ENCODE peak calls at places on chromosome 15, in seven cellular contexts. One of them, this sample, is unnamed.

GRCh38 chr15:66951531-66951930 is 113.9 kb upstream of the SMAD3 start:
- DNase-seq in pancreas: no peak
- DNase-seq in fibroblast of villous mesenchyme: no peak
- DNase-seq in ovary: no peak
- DNase-seq in GM12878: no peak
- DNase-seq in CD8-positive, alpha-beta T cell: no peak
- DNase-seq in psoas muscle: no peak
- DNase-seq in this sample: no peak

GRCh38 chr15:72136170-72137051 is 18.2 kb downstream of the SENP8 start:
- DNase-seq in pancreas: no peak
- DNase-seq in fibroblast of villous mesenchyme: no peak
- DNase-seq in ovary: no peak
- DNase-seq in GM12878: no peak
- DNase-seq in CD8-positive, alpha-beta T cell: no peak
- DNase-seq in psoas muscle: no peak
- DNase-seq in this sample: no peak

GRCh38 chr15:49813615-49814014 is 192.8 kb downstream of the DTWD1 start:
- DNase-seq in pancreas: no peak
- DNase-seq in fibroblast of villous mesenchyme: no peak
- DNase-seq in ovary: no peak
- DNase-seq in GM12878: no peak
- DNase-seq in CD8-positive, alpha-beta T cell: no peak
- DNase-seq in psoas muscle: no peak
- DNase-seq in this sample: no peak

GRCh38 chr15:90838066-90838465 is 30.3 kb upstream of the FURIN start:
- DNase-seq in pancreas: no peak
- DNase-seq in fibroblast of villous mesenchyme: no peak
- DNase-seq in ovary: no peak
- DNase-seq in GM12878: no peak
- DNase-seq in CD8-positive, alpha-beta T cell: peak; percentile 96
- DNase-seq in psoas muscle: no peak
- DNase-seq in this sample: no peak

GRCh38 chr15:99423186-99424130 is 142.3 kb upstream of the MEF2A start:
- DNase-seq in pancreas: no peak
- DNase-seq in fibroblast of villous mesenchyme: no peak
- DNase-seq in ovary: peak; percentile 9
- DNase-seq in GM12878: no peak
- DNase-seq in CD8-positive, alpha-beta T cell: no peak
- DNase-seq in psoas muscle: no peak
- DNase-seq in this sample: no peak

GRCh38 chr15:57156210-57156887 is 220.0 kb upstream of the CGNL1 start:
- DNase-seq in pancreas: no peak
- DNase-seq in fibroblast of villous mesenchyme: no peak
- DNase-seq in ovary: no peak
- DNase-seq in GM12878: no peak
- DNase-seq in CD8-positive, alpha-beta T cell: no peak
- DNase-seq in psoas muscle: no peak
- DNase-seq in this sample: no peak

GRCh38 chr15:37035349-37035748 is 65.0 kb downstream of the MEIS2 start:
- DNase-seq in pancreas: no peak
- DNase-seq in fibroblast of villous mesenchyme: peak; percentile 66
- DNase-seq in ovary: no peak
- DNase-seq in GM12878: no peak
- DNase-seq in CD8-positive, alpha-beta T cell: no peak
- DNase-seq in psoas muscle: no peak
- DNase-seq in this sample: no peak

GRCh38 chr15:69780374-69780773 is 317.3 kb downstream of the TLE3 start:
- DNase-seq in pancreas: no peak
- DNase-seq in fibroblast of villous mesenchyme: no peak
- DNase-seq in ovary: no peak
- DNase-seq in GM12878: no peak
- DNase-seq in CD8-positive, alpha-beta T cell: no peak
- DNase-seq in psoas muscle: no peak
- DNase-seq in this sample: no peak

GRCh38 chr15:40367673-40368611 is 9.9 kb downstream of the DISP2 start:
- DNase-seq in pancreas: peak; percentile 95
- DNase-seq in fibroblast of villous mesenchyme: peak; percentile 92
- DNase-seq in ovary: peak; percentile 79
- DNase-seq in GM12878: peak; percentile 27
- DNase-seq in CD8-positive, alpha-beta T cell: peak; percentile 87
- DNase-seq in psoas muscle: peak; percentile 85
- DNase-seq in this sample: peak; percentile 27

GRCh38 chr15:70259030-70259424 is 161.3 kb upstream of the TLE3 start:
- DNase-seq in pancreas: peak; percentile 91
- DNase-seq in fibroblast of villous mesenchyme: peak; percentile 52
- DNase-seq in ovary: peak; percentile 62
- DNase-seq in GM12878: no peak
- DNase-seq in CD8-positive, alpha-beta T cell: peak; percentile 75
- DNase-seq in psoas muscle: no peak
- DNase-seq in this sample: no peak

GRCh38 chr15:66287461-66288055 is 5.8 kb upstream of the DIS3L start:
- DNase-seq in pancreas: no peak
- DNase-seq in fibroblast of villous mesenchyme: peak; percentile 43
- DNase-seq in ovary: no peak
- DNase-seq in GM12878: no peak
- DNase-seq in CD8-positive, alpha-beta T cell: no peak
- DNase-seq in psoas muscle: no peak
- DNase-seq in this sample: no peak

GRCh38 chr15:69679623-69680228 is 227.1 kb downstream of the RPLP1 start:
- DNase-seq in pancreas: no peak
- DNase-seq in fibroblast of villous mesenchyme: no peak
- DNase-seq in ovary: no peak
- DNase-seq in GM12878: peak; percentile 89
- DNase-seq in CD8-positive, alpha-beta T cell: peak; percentile 49
- DNase-seq in psoas muscle: no peak
- DNase-seq in this sample: no peak

GRCh38 chr15:22810033-22810734 is 23.7 kb downstream of the NIPA1 start:
- DNase-seq in pancreas: no peak
- DNase-seq in fibroblast of villous mesenchyme: no peak
- DNase-seq in ovary: no peak
- DNase-seq in GM12878: no peak
- DNase-seq in CD8-positive, alpha-beta T cell: peak; percentile 42
- DNase-seq in psoas muscle: no peak
- DNase-seq in this sample: no peak

GRCh38 chr15:78002996-78003395 is 74.5 kb downstream of the TBC1D2B start:
- DNase-seq in pancreas: peak; percentile 63
- DNase-seq in fibroblast of villous mesenchyme: no peak
- DNase-seq in ovary: no peak
- DNase-seq in GM12878: no peak
- DNase-seq in CD8-positive, alpha-beta T cell: no peak
- DNase-seq in psoas muscle: no peak
- DNase-seq in this sample: no peak

GRCh38 chr15:42734076-42734672 is 2.8 kb downstream of the CDAN1 start:
- DNase-seq in pancreas: no peak
- DNase-seq in fibroblast of villous mesenchyme: no peak
- DNase-seq in ovary: no peak
- DNase-seq in GM12878: no peak
- DNase-seq in CD8-positive, alpha-beta T cell: no peak
- DNase-seq in psoas muscle: no peak
- DNase-seq in this sample: no peak

GRCh38 chr15:71809346-71809745 is 1.0 kb upstream of the NR2E3 start:
- DNase-seq in pancreas: no peak
- DNase-seq in fibroblast of villous mesenchyme: no peak
- DNase-seq in ovary: no peak
- DNase-seq in GM12878: no peak
- DNase-seq in CD8-positive, alpha-beta T cell: no peak
- DNase-seq in psoas muscle: no peak
- DNase-seq in this sample: no peak

GRCh38 chr15:69919816-69920215 is 177.9 kb downstream of the TLE3 start:
- DNase-seq in pancreas: no peak
- DNase-seq in fibroblast of villous mesenchyme: no peak
- DNase-seq in ovary: no peak
- DNase-seq in GM12878: no peak
- DNase-seq in CD8-positive, alpha-beta T cell: no peak
- DNase-seq in psoas muscle: no peak
- DNase-seq in this sample: no peak

GRCh38 chr15:80461370-80462060 is 57.3 kb downstream of the ARNT2 start:
- DNase-seq in pancreas: no peak
- DNase-seq in fibroblast of villous mesenchyme: peak; percentile 64
- DNase-seq in ovary: no peak
- DNase-seq in GM12878: no peak
- DNase-seq in CD8-positive, alpha-beta T cell: no peak
- DNase-seq in psoas muscle: peak; percentile 26
- DNase-seq in this sample: no peak

GRCh38 chr15:62352817-62353216 is 187.7 kb upstream of the C2CD4B start:
- DNase-seq in pancreas: no peak
- DNase-seq in fibroblast of villous mesenchyme: no peak
- DNase-seq in ovary: no peak
- DNase-seq in GM12878: no peak
- DNase-seq in CD8-positive, alpha-beta T cell: no peak
- DNase-seq in psoas muscle: no peak
- DNase-seq in this sample: no peak

GRCh38 chr15:26889298-26889898 is 22.5 kb downstream of the GABRA5 start:
- DNase-seq in pancreas: no peak
- DNase-seq in fibroblast of villous mesenchyme: peak; percentile 68
- DNase-seq in ovary: peak; percentile 33
- DNase-seq in GM12878: peak; percentile 23
- DNase-seq in CD8-positive, alpha-beta T cell: no peak
- DNase-seq in psoas muscle: no peak
- DNase-seq in this sample: no peak

GRCh38 chr15:101210466-101210865 is 41.4 kb downstream of the CHSY1 start:
- DNase-seq in pancreas: no peak
- DNase-seq in fibroblast of villous mesenchyme: no peak
- DNase-seq in ovary: no peak
- DNase-seq in GM12878: no peak
- DNase-seq in CD8-positive, alpha-beta T cell: no peak
- DNase-seq in psoas muscle: no peak
- DNase-seq in this sample: no peak

GRCh38 chr15:50247819-50248650 is 17.5 kb downstream of the HDC start:
- DNase-seq in pancreas: no peak
- DNase-seq in fibroblast of villous mesenchyme: peak; percentile 54
- DNase-seq in ovary: no peak
- DNase-seq in GM12878: no peak
- DNase-seq in CD8-positive, alpha-beta T cell: peak; percentile 45
- DNase-seq in psoas muscle: no peak
- DNase-seq in this sample: no peak

DNA sequence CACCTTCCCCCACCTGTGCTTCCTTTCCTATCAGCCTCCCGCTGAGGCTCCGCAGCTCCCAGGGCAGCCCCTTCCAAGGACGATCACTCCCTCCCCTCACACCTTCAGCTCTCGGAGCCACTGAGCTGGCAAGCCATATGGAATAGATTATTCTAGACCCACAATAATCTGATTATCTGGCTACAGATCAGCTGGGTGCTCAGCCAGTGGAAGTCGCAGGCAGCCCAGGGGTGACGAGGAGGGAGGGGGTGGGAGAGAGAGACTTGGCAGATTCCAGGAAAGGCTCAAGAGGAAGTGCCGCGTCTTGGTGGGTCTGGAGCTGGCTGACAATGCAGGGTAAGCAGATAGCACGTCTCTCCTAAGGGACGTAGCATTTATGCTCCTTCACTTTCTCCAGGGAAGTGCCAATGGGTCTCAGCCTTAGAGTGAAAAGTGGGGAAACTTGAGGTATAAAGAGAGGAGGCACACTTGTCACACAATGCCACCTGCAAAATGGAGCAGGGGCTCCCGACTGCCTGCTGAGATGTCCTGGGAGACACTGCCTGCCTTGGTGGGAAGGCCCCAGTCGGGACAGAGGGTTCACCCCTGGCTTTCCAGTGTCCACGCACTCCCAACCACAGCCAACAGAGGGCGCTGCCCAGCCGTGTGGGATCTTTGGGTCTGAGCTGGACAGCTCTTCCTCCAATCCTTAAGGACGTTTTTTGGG is 9.4 kb upstream of the MESP1 start:
- DNase-seq in pancreas: peak; percentile 94
- DNase-seq in fibroblast of villous mesenchyme: peak; percentile 73
- DNase-seq in ovary: peak; percentile 66
- DNase-seq in GM12878: no peak
- DNase-seq in CD8-positive, alpha-beta T cell: peak; percentile 32
- DNase-seq in psoas muscle: peak; percentile 83
- DNase-seq in this sample: no peak
- H3K4me3 ChIP-seq in pancreas: no peak overlapping the region
- H3K4me3 ChIP-seq in fibroblast of villous mesenchyme: no peak overlapping the region
- H3K4me3 ChIP-seq in ovary: no peak overlapping the region
- H3K4me3 ChIP-seq in GM12878: no peak overlapping the region
- H3K4me3 ChIP-seq in CD8-positive, alpha-beta T cell: no peak overlapping the region
- H3K4me3 ChIP-seq in psoas muscle: no peak overlapping the region
- H3K4me3 ChIP-seq in this sample: no peak overlapping the region

DNA sequence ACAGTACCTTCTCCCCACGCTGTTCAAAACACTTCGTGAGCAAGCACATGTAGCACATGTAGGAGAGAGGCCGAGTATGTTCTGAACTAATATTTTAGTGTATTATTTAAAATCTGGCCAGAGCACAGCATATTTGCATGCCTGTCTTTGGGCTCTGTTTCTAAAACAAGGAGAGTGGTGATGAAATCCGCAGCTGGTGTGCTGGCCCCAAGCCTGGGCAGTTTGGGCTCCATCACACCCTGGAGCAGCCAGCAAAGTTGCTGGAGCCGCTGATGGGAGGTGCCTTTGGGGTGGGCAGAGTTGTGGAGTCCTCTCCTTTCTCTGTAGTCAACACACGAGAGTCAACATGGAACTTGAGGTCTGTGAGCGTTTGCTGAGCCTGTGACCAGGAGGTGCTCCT is 116.6 kb downstream of the SLCO3A1 start:
- DNase-seq in pancreas: no peak
- DNase-seq in fibroblast of villous mesenchyme: peak; percentile 36
- DNase-seq in ovary: peak; percentile 70
- DNase-seq in GM12878: no peak
- DNase-seq in CD8-positive, alpha-beta T cell: no peak
- DNase-seq in psoas muscle: peak; percentile 80
- DNase-seq in this sample: no peak
- TF ChIP-seq CTCF in pancreas: no peak
- TF ChIP-seq CTCF in fibroblast of villous mesenchyme: no peak
- TF ChIP-seq CTCF in ovary: no peak
- TF ChIP-seq CTCF in GM12878: no peak
- TF ChIP-seq CTCF in CD8-positive, alpha-beta T cell: no peak
- TF ChIP-seq CTCF in psoas muscle: no peak
- TF ChIP-seq CTCF in this sample: no peak

DNA sequence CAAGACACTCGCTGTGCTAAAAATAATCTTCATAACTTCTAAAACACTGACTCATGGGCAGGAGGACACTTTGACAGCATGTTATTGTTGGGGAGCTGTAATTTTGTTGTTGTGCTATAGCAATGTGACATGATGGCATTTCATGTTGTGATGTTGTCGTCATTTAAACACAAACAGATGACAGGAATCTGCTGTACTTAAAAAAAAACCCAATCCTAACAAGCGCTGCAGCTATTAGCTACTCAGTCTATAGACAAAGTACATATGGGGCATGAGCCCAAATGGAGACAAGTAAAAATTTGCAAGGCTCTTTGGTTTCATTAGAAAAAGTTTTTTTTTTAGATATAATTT is 828 bp upstream of the ATOSA start:
- DNase-seq in pancreas: no peak
- DNase-seq in fibroblast of villous mesenchyme: peak; percentile 59
- DNase-seq in ovary: no peak
- DNase-seq in GM12878: no peak
- DNase-seq in CD8-positive, alpha-beta T cell: no peak
- DNase-seq in psoas muscle: no peak
- DNase-seq in this sample: no peak
- H3K4me3 ChIP-seq in pancreas: peak overlapping the region; percentile 80
- H3K4me3 ChIP-seq in fibroblast of villous mesenchyme: peak overlapping the region; percentile 73
- H3K4me3 ChIP-seq in ovary: peak overlapping the region; percentile 98
- H3K4me3 ChIP-seq in GM12878: peak overlapping the region; percentile 53
- H3K4me3 ChIP-seq in CD8-positive, alpha-beta T cell: peak overlapping the region; percentile 86
- H3K4me3 ChIP-seq in psoas muscle: peak overlapping the region; percentile 93
- H3K4me3 ChIP-seq in this sample: peak overlapping the region; percentile 91

DNA sequence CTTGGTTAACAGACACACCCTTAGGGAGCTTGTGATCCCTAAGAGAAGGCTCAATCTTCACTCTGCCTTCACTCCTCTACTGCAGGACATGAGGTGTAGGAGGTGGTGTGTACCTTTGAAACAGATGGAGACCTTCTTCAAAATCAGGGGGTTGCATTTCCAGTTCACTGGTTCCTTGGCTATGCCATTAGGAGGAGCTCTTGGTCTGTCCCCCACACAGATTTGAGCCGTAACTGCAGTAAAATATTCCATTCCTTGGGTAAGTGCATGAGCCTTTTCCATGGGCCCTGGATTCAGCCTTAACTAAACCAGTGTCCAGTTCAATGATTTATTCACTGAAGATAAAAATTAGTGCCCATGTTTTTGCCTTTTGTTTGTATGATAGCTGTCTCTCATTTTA is 144.6 kb downstream of the MCTP2 start:
- DNase-seq in pancreas: no peak
- DNase-seq in fibroblast of villous mesenchyme: peak; percentile 17
- DNase-seq in ovary: no peak
- DNase-seq in GM12878: no peak
- DNase-seq in CD8-positive, alpha-beta T cell: no peak
- DNase-seq in psoas muscle: no peak
- DNase-seq in this sample: no peak
- TF ChIP-seq CTCF in pancreas: no peak
- TF ChIP-seq CTCF in fibroblast of villous mesenchyme: peak; percentile 26
- TF ChIP-seq CTCF in ovary: no peak
- TF ChIP-seq CTCF in GM12878: no peak
- TF ChIP-seq CTCF in CD8-positive, alpha-beta T cell: no peak
- TF ChIP-seq CTCF in psoas muscle: peak; percentile 10
- TF ChIP-seq CTCF in this sample: no peak

This sample was measured in epithelial cell of proximal tubule.